ENCODE peak calls at places on chromosomes 7 and 10, in ten cellular contexts. G is HFFc6, L is adrenal gland, Q is H9, U is gastrocnemius medialis, Y is psoas muscle, A is BJ, K is lower leg skin, W is IMR-90, P is RWPE1. X is an unnamed sample.

GRCh38 chr7:123492485-123492884 is 41.9 kb downstream of the IQUB start:
- DNase-seq in G (no peak), L (no peak), Q (no peak), U (no peak), Y (no peak), A (no peak), K (no peak), W (no peak), P (no peak), X (peak)

GRCh38 chr7:3063016-3063753 is 19.5 kb upstream of the CARD11 start:
- DNase-seq in G (no peak), L (no peak), Q (no peak), U (no peak), Y (no peak), A (no peak), K (no peak), W (no peak), P (no peak), X (no peak)

GRCh38 chr10:124298891-124299290 is 119.8 kb downstream of the OAT start:
- DNase-seq in G (no peak), L (no peak), Q (no peak), U (no peak), Y (no peak), A (no peak), K (peak), W (no peak), P (no peak), X (no peak)

GRCh38 chr10:100192350-100192749 is 6.5 kb upstream of the ERLIN1 start:
- DNase-seq in G (no peak), L (no peak), Q (no peak), U (no peak), Y (no peak), A (no peak), K (no peak), W (no peak), P (no peak), X (no peak)

GRCh38 chr7:111771638-111772037 is 209.3 kb upstream of the IMMP2L start:
- DNase-seq in G (no peak), L (no peak), Q (no peak), U (no peak), Y (no peak), A (no peak), K (no peak), W (no peak), P (no peak), X (peak)

GRCh38 chr7:23471090-23471859 is 984 bp upstream of the IGF2BP3 start:
- DNase-seq in G (peak), L (no peak), Q (peak), U (no peak), Y (no peak), A (no peak), K (no peak), W (peak), P (peak), X (peak)

GRCh38 chr10:11290156-11290890 is 272.7 kb downstream of the CELF2 start:
- DNase-seq in G (no peak), L (no peak), Q (no peak), U (no peak), Y (no peak), A (no peak), K (no peak), W (no peak), P (no peak), X (no peak)

GRCh38 chr7:82156168-82156567 is 287.4 kb downstream of the CACNA2D1 start:
- DNase-seq in G (no peak), L (no peak), Q (no peak), U (no peak), Y (no peak), A (no peak), K (no peak), W (no peak), P (no peak), X (peak)

GRCh38 chr10:86849495-86849894 is 93.1 kb downstream of the BMPR1A start:
- DNase-seq in G (no peak), L (no peak), Q (no peak), U (no peak), Y (no peak), A (no peak), K (no peak), W (no peak), P (no peak), X (no peak)

GRCh38 chr7:153400735-153401593 is 641.4 kb downstream of the ACTR3B start:
- DNase-seq in G (no peak), L (no peak), Q (no peak), U (no peak), Y (no peak), A (no peak), K (no peak), W (no peak), P (no peak), X (no peak)

GRCh38 chr7:40015790-40016296 is 65.8 kb downstream of the CDK13 start:
- DNase-seq in G (peak), L (no peak), Q (no peak), U (no peak), Y (no peak), A (no peak), K (no peak), W (peak), P (no peak), X (no peak)

GRCh38 chr7:13155188-13155587 is 467.8 kb downstream of the ARL4A start:
- DNase-seq in G (no peak), L (no peak), Q (no peak), U (no peak), Y (no peak), A (no peak), K (no peak), W (peak), P (no peak), X (no peak)

GRCh38 chr10:33193867-33194521 is 140.5 kb downstream of the NRP1 start:
- DNase-seq in G (peak), L (no peak), Q (no peak), U (peak), Y (no peak), A (no peak), K (no peak), W (peak), P (peak), X (no peak)

DNA sequence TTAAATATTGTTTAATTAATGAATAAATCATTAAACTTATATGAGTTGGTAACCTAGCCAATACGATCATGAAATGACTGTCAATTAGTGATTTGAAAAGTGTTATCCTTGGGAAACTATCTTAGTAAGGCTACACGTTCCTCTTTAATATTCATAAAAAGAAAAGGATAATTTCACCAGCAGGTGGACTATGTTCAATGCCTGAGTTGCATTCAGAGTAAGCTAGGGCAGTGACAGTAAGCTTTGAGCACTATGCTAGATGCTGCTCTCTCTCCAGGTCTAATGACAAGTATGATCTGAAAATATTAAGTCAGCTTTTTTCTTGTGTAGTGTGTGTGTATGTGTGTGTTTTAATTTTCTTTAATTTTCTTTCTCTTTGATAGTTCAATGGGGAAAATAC is 486.3 kb upstream of the PCDH15 start:
- DNase-seq in G (no peak), L (no peak), Q (no peak), U (no peak), Y (no peak), A (no peak), K (no peak), W (no peak), P (no peak), X (no peak)
- TF ChIP-seq CTCF in G (no peak), L (peak), Q (no peak), U (no peak), Y (no peak), A (peak), K (no peak), W (no peak), P (no peak), X (no peak)

DNA sequence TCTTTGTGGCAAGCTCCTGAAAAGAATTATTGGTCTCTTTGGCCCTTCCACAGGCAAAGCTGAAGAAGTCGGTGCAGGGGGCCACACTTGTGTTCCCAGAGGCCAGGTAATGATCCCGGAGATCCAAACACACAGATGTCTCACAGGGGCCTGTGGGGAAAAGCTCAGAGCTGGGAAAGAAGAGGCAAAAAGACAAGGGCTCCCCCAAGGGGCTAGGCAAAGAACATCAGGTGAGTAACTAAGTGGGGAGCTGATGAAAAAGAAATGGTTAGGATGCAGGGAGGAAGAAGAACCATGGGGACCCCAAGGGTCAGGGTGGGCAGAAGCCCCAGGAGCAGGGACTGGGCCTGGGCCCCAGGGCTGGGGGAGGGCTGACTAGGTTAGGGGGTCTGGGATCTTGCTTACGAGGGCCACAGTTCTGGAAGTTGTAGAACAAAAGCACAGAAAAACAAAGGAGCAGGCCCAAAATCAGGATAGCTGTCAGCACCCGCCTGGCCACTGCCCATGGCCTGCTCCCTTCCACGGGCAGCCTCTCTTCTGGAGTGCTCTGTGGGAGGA is 1.1 kb downstream of the KEL start:
- DNase-seq in G (no peak), L (no peak), Q (no peak), U (no peak), Y (no peak), A (no peak), K (no peak), W (no peak), P (no peak), X (peak)
- TF ChIP-seq CTCF in G (no peak), L (no peak), Q (peak), U (no peak), Y (no peak), A (no peak), K (no peak), W (no peak), P (no peak), X (peak)

DNA sequence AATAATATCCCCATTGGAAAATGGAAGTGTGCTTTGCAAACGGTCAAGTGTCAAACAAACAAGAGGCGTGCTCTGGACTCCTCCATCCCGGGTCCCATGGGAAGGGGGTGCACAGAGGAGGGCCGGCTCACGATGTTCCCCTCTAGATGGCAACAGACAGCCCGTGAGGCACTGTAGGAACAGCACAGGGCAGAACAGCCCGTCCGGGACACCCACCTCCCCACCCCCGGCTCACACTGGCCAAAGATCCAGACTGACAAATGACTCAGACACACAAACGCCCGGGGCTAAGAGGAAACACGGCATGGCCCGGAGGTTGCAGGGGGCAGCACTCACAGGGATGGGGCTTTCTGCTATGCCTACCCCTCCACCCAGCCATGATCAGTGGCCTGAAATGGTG is 4.9 kb upstream of the ELN start:
- DNase-seq in G (peak), L (no peak), Q (peak), U (peak), Y (peak), A (no peak), K (peak), W (peak), P (peak), X (peak)
- TF ChIP-seq CTCF in G (peak), L (no peak), Q (no peak), U (no peak), Y (no peak), A (peak), K (no peak), W (peak), P (no peak), X (no peak)

GRCh38 chr10:26448292-26448691 is 10.2 kb downstream of the APBB1IP start:
- DNase-seq in G (no peak), L (no peak), Q (no peak), U (no peak), Y (no peak), A (no peak), K (no peak), W (no peak), P (no peak), X (no peak)

GRCh38 chr10:26448706-26449435 is 10.7 kb downstream of the APBB1IP start:
- DNase-seq in G (no peak), L (no peak), Q (no peak), U (no peak), Y (no peak), A (no peak), K (no peak), W (no peak), P (no peak), X (peak)

GRCh38 chr10:26446258-26446657 is 8.1 kb downstream of the APBB1IP start:
- DNase-seq in G (no peak), L (no peak), Q (no peak), U (no peak), Y (no peak), A (no peak), K (no peak), W (no peak), P (no peak), X (no peak)

GRCh38 chr10:26441491-26442214 is 3.5 kb downstream of the APBB1IP start:
- DNase-seq in G (peak), L (no peak), Q (no peak), U (no peak), Y (no peak), A (peak), K (no peak), W (no peak), P (no peak), X (no peak)

GRCh38 chr10:26445411-26446031 is 7.4 kb downstream of the APBB1IP start:
- DNase-seq in G (peak), L (no peak), Q (no peak), U (no peak), Y (no peak), A (peak), K (no peak), W (no peak), P (no peak), X (no peak)
- TF ChIP-seq CTCF in G (peak), L (no peak), Q (no peak), U (no peak), Y (no peak), A (peak), K (no peak), W (no peak), P (no peak), X (no peak)